ENCODE peak calls at places on chromosome 13, in seven cellular contexts. A is activated CD8-positive, alpha-beta T cell treated with anti-CD3 and anti-CD28 coated beads, Interleukin-2, amount 10 ng/mL, durations not matched to agents 7 days and 5 days; K is cardiac septum; L is NCI-H187; U is breast epithelium; H is fibroblast of lung; R is anterior cingulate cortex. N is an unnamed sample.

GRCh38 chr13:60572003-60572792 is 175.2 kb downstream of the TDRD3 start:
- DNase-seq in H (peak; percentile 84), K (no peak), R (no peak), A (no peak), U (no peak), L (no peak), N (no peak)

GRCh38 chr13:113654591-113655357 is 3.2 kb downstream of the ATP4B start:
- DNase-seq in A (no peak), L (no peak), K (peak; percentile 59), U (peak; percentile 39), R (no peak), H (no peak), N (peak; percentile 51)

GRCh38 chr13:109427148-109427547 is 359.2 kb downstream of the IRS2 start:
- DNase-seq in A (no peak), H (peak; percentile 67), K (no peak), U (no peak), R (no peak), L (no peak), N (no peak)

GRCh38 chr13:92951273-92951820 is 275.3 kb upstream of the GPC6 start:
- DNase-seq in U (no peak), K (no peak), L (no peak), R (no peak), A (no peak), H (peak; percentile 45), N (no peak)

GRCh38 chr13:108033800-108034707 is 181.3 kb downstream of the LIG4 start:
- DNase-seq in U (no peak), H (peak; percentile 1), L (no peak), R (no peak), A (no peak), K (no peak), N (no peak)

GRCh38 chr13:99657848-99658265 is 156.6 kb downstream of the TM9SF2 start:
- DNase-seq in H (peak; percentile 46), L (no peak), K (no peak), R (no peak), A (no peak), U (no peak), N (peak; percentile 67)

GRCh38 chr13:38752726-38753125 is 65.8 kb downstream of the FREM2 start:
- DNase-seq in A (no peak), U (no peak), R (no peak), L (no peak), K (no peak), H (no peak), N (no peak)

GRCh38 chr13:98429081-98429480 is 147.8 kb downstream of the STK24 start:
- DNase-seq in H (no peak), R (no peak), U (no peak), L (no peak), A (no peak), K (no peak), N (no peak)

GRCh38 chr13:111900390-111901180 is 166.4 kb upstream of the SOX1 start:
- DNase-seq in U (peak; percentile 38), K (no peak), L (no peak), H (no peak), A (no peak), R (no peak), N (no peak)

GRCh38 chr13:53822136-53822535 is 793.5 kb downstream of the OLFM4 start:
- DNase-seq in K (no peak), H (no peak), U (no peak), A (no peak), R (no peak), L (no peak), N (no peak)

N was measured in sciatic nerve.